ENCODE peak calls at places on chromosome 22, in five cellular contexts. S is dorsolateral prefrontal cortex, J is transverse colon, D is colonic mucosa, T is tibial artery. A is an unnamed sample.

GRCh38 chr22:18970180-18970947 is 34.3 kb upstream of the PRODH start:
- DNase-seq in S (no peak), D (no peak), J (no peak), T (no peak), A (peak)

GRCh38 chr22:29587938-29588699 is 7.2 kb upstream of the NIPSNAP1 start:
- DNase-seq in S (no peak), J (no peak), D (no peak), T (no peak), A (peak)

GRCh38 chr22:37684803-37685615 is 1.1 kb upstream of the NOL12 start:
- DNase-seq in T (no peak), S (no peak), J (peak), D (peak), A (peak)

GRCh38 chr22:17808688-17809403 is 34.6 kb upstream of the BID start:
- DNase-seq in S (no peak), T (no peak), D (no peak), J (no peak), A (no peak)

GRCh38 chr22:38148252-38148651 is 33.4 kb downstream of the PLA2G6 start:
- DNase-seq in D (no peak), J (no peak), S (no peak), T (no peak), A (peak)

GRCh38 chr22:44363214-44363979 is 50.6 kb upstream of the SHISAL1 start:
- DNase-seq in D (peak), J (peak), T (peak), S (no peak), A (peak)

GRCh38 chr22:49005557-49005956 is 822.1 kb downstream of the BRD1 start:
- DNase-seq in J (no peak), D (peak), T (peak), S (peak), A (no peak)

GRCh38 chr22:25334091-25334490 is 114.7 kb downstream of the CRYBB2 start:
- DNase-seq in S (no peak), T (no peak), D (peak), J (peak), A (peak)

GRCh38 chr22:50307891-50308596 is 598 bp upstream of the PLXNB2 start:
- DNase-seq in S (no peak), T (no peak), D (peak), J (no peak), A (no peak)

GRCh38 chr22:50627452-50627913 is 469 bp downstream of the ARSA start:
- DNase-seq in J (peak), S (no peak), D (peak), T (no peak), A (peak)

GRCh38 chr22:25492950-25493790 is 71.3 kb upstream of the GRK3 start:
- DNase-seq in S (peak), J (no peak), D (no peak), T (no peak), A (no peak)

GRCh38 chr22:20008221-20008995 is 8.2 kb downstream of the ARVCF start:
- DNase-seq in T (no peak), S (no peak), D (no peak), J (no peak), A (peak)

GRCh38 chr22:40499187-40499753 is 128.9 kb downstream of the SGSM3 start:
- DNase-seq in J (no peak), D (no peak), T (peak), S (no peak), A (peak)

GRCh38 chr22:27895600-27895999 is 23.5 kb downstream of the PITPNB start:
- DNase-seq in D (no peak), T (no peak), J (no peak), S (no peak), A (no peak)

GRCh38 chr22:30730351-30730750 is 35.7 kb downstream of the OSBP2 start:
- DNase-seq in D (no peak), S (no peak), T (no peak), J (no peak), A (no peak)

GRCh38 chr22:33986167-33986771 is 66.0 kb upstream of the LARGE1 start:
- DNase-seq in J (no peak), D (no peak), S (no peak), T (no peak), A (no peak)

GRCh38 chr22:17087176-17088131 is 2.7 kb downstream of the IL17RA start:
- DNase-seq in J (no peak), T (no peak), S (no peak), D (no peak), A (no peak)

GRCh38 chr22:19958083-19959042 is 16.7 kb upstream of the TXNRD2 start:
- DNase-seq in S (no peak), J (no peak), D (no peak), T (peak), A (no peak)

GRCh38 chr22:23058481-23059336 is 11.6 kb upstream of the GNAZ start:
- DNase-seq in D (peak), J (no peak), T (peak), S (no peak), A (no peak)

GRCh38 chr22:24834845-24835570 is 29.0 kb downstream of the SGSM1 start:
- DNase-seq in T (no peak), J (no peak), D (peak), S (no peak), A (peak)

GRCh38 chr22:31206896-31207687 is 5.0 kb upstream of the LIMK2 start:
- DNase-seq in D (peak), S (no peak), T (no peak), J (peak), A (peak)

GRCh38 chr22:29457730-29458129 is 19.3 kb downstream of the RFPL1 start:
- DNase-seq in D (peak), S (no peak), T (no peak), J (peak), A (peak)

GRCh38 chr22:41857160-41857859 is 24.4 kb downstream of the SREBF2 start:
- DNase-seq in S (no peak), J (peak), D (peak), T (peak), A (peak)
- TF ChIP-seq CTCF in S (peak), J (peak), D (peak), T (peak), A (peak)

DNA sequence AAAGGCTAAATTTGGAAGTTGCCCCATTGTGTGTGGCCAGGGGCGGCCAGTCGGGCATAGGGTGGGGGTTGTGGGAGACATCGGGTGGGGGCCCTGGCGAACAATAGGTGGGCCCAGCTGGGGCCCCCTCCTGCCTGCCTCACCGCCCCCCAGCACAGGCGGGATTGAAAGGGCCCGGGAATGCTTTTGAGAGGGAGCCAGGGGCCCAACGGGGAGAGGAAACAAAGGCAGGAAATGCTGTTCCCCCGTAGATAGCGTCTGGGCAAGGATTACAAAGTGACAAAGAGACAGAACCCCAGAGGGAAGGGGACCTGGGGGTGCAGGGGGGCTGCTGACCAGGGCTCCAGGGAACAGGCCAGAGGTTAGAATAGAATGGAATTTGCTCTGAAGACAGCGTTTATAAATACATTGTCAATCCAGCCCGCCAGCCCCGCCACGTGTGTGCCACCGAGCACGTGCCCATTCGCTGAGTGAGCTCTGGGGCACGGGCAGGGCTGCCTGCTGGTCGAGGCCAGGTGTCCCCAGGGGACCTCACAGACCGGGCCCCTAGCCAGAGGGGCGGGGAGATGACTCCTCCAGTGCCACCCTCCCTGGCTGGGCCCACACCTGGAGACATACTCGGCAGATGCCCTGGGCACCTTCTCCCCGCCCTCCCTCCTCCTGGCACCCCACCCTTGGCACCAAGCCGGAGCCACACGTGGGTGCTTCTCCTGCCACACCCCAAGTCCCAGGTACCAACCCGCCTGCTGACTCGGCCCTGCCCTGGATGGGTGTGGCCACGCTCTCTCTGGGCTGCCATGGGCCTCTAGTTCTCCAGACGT is 9.7 kb downstream of the PDGFB start:
- DNase-seq in T (no peak), S (no peak), J (peak), D (peak), A (peak)
- H3K4me3 ChIP-seq in T (no peak), S (no peak), J (no peak), D (no peak), A (no peak)

DNA sequence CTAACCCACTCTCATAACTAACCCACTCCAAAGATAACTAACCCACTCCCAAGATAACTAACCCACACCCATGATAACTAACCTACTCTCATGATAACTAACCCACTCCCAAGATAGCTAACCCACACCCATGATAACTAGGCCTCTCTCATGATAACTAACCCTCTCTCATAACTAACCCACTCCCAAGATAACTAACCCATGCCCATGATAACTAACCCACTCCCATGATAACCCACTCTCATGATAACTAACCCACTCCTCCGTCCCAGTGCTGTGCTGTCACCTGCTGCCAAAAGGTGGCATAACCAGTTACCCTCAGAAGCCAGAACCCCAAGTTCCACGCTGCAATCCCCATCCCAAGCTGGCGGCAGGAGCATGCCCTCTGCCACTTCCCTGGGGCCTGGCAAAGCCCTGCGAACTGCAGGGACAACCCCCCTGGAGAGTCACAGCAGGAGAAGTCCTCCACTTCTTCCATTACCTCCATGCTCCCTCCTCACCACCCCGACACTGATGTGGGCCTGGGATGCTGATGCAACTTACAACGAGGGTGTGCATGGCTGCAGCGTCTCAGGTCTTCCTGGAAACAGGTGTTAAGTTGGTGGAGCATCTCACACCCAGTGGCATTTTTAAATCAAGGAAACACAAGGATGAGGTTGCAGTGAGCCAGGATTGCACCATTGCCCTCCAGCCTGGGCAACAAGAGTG is 30.8 kb upstream of the CELSR1 start:
- DNase-seq in T (no peak), D (no peak), J (no peak), S (no peak), A (no peak)
- TF ChIP-seq CTCF in T (no peak), D (no peak), J (no peak), S (no peak), A (peak)

GRCh38 chr22:36236338-36237319 is 2.7 kb downstream of the APOL2 start:
- DNase-seq in T (no peak), J (no peak), S (no peak), D (no peak), A (peak)

GRCh38 chr22:36239401-36240171 is at the start of gene APOL2:
- DNase-seq in S (peak), T (peak), J (peak), D (peak), A (peak)

GRCh38 chr22:36239150-36239400 is 252 bp downstream of the APOL2 start:
- DNase-seq in D (peak), J (no peak), T (no peak), S (no peak), A (no peak)

GRCh38 chr22:36238348-36239149 is 778 bp downstream of the APOL2 start:
- DNase-seq in S (no peak), T (peak), D (peak), J (peak), A (no peak)

DNA sequence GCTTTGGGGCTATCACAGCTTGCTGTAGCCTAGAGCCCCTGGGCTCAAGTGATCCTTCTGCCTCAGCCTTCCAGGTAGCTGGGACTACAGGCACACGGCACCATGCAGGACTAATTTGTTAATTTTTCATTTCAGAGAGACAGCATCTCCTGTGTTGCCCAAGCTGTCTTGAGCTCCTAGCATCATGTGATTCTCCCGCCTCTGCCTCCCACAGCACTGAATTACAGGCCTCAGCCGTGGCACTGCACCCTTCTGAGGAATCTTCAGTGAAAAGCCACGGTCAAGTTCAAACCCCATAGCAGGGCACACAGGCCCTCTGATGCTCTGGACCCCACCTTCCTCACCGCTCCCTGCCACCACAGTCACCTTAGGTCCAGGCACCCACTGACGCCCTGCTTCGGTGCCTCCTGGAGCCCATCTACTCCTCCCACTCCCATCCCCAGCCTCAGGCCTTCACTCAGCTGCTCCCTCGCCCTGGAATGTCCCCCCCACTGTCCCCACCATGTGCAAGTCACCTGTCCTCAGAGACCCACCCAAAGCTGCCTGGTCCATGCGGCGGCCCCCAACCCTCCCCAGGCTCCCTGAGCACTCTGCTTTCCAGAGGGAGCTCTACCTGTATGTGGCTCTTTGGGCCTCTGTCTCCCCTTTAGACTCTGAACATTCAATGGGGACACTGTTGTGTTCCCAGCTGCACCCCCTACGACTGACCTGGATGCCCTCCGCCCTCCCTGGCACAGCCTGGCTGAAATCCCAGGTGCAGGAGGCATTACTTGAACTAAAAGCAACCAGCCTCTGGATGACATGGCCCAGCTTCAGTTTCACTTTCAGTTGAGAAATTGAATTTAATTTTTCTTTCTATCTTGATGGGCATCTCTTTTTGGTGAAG is 1.6 kb downstream of the APOL2 start:
- DNase-seq in T (no peak), D (no peak), S (no peak), J (peak), A (no peak)
- H3K4me3 ChIP-seq in T (peak), D (peak), S (peak), J (peak), A (peak)

GRCh38 chr22:46250783-46251125 is 661 bp upstream of the CDPF1 start:
- DNase-seq in J (peak), T (no peak), D (no peak), S (no peak), A (no peak)

GRCh38 chr22:46251266-46251665 is 1.2 kb upstream of the CDPF1 start:
- DNase-seq in T (no peak), S (no peak), J (no peak), D (no peak), A (no peak)

GRCh38 chr22:46247443-46247975 is 2.6 kb downstream of the CDPF1 start:
- DNase-seq in S (no peak), D (no peak), J (no peak), T (no peak), A (no peak)

GRCh38 chr22:46251816-46252380 is 1.8 kb upstream of the CDPF1 start:
- DNase-seq in D (no peak), T (no peak), S (no peak), J (no peak), A (no peak)

DNA sequence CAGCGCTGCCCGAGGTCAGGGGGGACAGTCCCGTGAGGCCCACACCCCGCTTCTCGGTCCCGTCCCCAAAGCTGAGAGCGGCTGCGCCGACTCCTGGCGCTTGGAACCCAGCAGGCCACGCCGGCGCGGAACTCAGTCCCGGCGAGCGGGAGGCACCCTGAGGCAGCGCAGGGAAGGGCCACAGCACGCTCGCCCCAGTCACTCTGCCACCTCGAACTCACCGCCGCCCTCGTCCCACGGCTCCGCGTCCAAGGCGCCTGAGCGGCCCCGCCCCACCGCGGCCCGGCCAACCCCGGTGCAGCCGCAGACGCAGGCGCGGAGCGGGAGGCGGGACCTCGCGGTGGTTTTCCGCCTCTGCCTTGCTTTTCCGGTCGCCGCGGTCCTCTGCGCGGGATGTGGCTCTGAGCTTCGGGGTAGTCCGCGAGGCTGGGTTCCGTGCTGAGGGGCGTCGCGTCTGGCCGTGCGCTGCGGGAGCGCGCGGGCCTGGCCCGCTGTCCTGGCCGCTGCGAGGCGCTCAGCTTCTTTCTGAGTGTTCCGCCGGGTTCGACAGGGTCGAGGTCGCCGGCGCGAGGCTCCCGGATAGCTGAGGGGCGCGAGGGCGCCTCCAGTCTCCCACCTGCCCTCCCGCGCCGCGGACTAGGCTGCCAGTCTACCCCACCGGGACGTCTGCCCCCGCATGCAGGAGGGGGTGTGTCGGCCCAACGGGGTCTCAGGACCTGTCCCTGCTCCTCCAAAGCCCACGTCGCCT is at the start of gene CDPF1:
- DNase-seq in D (peak), T (peak), S (peak), J (peak), A (peak)
- TF ChIP-seq CTCF in D (no peak), T (no peak), S (no peak), J (no peak), A (no peak)